ENCODE peak calls at places on chromosomes 7 and 10, in seven cellular contexts. U, K, R, O, E, Q and N are unnamed samples.

GRCh38 chr7:4242706-4243105 is 439.4 kb upstream of the FOXK1 start:
- DNase-seq in U (no peak), K (no peak), R (no peak), O (no peak), E (no peak), Q (peak), N (no peak)

GRCh38 chr10:36224431-36224985 is 582.4 kb upstream of the FZD8 start:
- DNase-seq in U (no peak), K (no peak), R (no peak), O (no peak), E (no peak), Q (no peak), N (no peak)

GRCh38 chr7:155300641-155301452 is 3.2 kb downstream of the INSIG1 start:
- DNase-seq in U (no peak), K (no peak), R (peak), O (no peak), E (no peak), Q (no peak), N (peak)

GRCh38 chr10:97570146-97570788 is 2.3 kb upstream of the ANKRD2 start:
- DNase-seq in U (no peak), K (no peak), R (no peak), O (no peak), E (no peak), Q (no peak), N (no peak)

GRCh38 chr7:351681-352480 is 61.9 kb downstream of the FOXL3 start:
- DNase-seq in U (no peak), K (no peak), R (no peak), O (no peak), E (no peak), Q (no peak), N (no peak)

GRCh38 chr10:15254808-15255655 is 86.5 kb upstream of the NMT2 start:
- DNase-seq in U (no peak), K (no peak), R (peak), O (peak), E (no peak), Q (no peak), N (no peak)

GRCh38 chr10:16182688-16183087 is 254.1 kb upstream of the PTER start:
- DNase-seq in U (no peak), K (no peak), R (no peak), O (no peak), E (no peak), Q (no peak), N (no peak)

GRCh38 chr10:5944389-5945202 is 32.7 kb downstream of the IL15RA start:
- DNase-seq in U (peak), K (peak), R (no peak), O (no peak), E (no peak), Q (peak), N (peak)

GRCh38 chr10:13231808-13232207 is 2.4 kb downstream of the UCMA start:
- DNase-seq in U (no peak), K (no peak), R (no peak), O (no peak), E (no peak), Q (no peak), N (no peak)

GRCh38 chr10:1316806-1317131 is 260.6 kb downstream of the WDR37 start:
- DNase-seq in U (no peak), K (no peak), R (no peak), O (no peak), E (no peak), Q (no peak), N (no peak)

GRCh38 chr7:117021960-117022359 is 68.7 kb downstream of the ST7 start:
- DNase-seq in U (no peak), K (no peak), R (no peak), O (no peak), E (no peak), Q (no peak), N (no peak)

GRCh38 chr10:86758231-86759072 is 2.0 kb downstream of the BMPR1A start:
- DNase-seq in U (no peak), K (no peak), R (peak), O (peak), E (no peak), Q (no peak), N (no peak)

GRCh38 chr10:49620286-49620810 is 6.5 kb downstream of the CHAT start:
- DNase-seq in U (no peak), K (no peak), R (no peak), O (no peak), E (no peak), Q (peak), N (no peak)

GRCh38 chr10:101297901-101298451 is 56.0 kb upstream of the BTRC start:
- DNase-seq in U (peak), K (peak), R (peak), O (peak), E (peak), Q (peak), N (no peak)

GRCh38 chr10:16367899-16368298 is 68.9 kb upstream of the PTER start:
- DNase-seq in U (no peak), K (no peak), R (no peak), O (no peak), E (no peak), Q (no peak), N (no peak)

GRCh38 chr10:90915141-90916075 is 5.5 kb downstream of the ANKRD1 start:
- DNase-seq in U (no peak), K (no peak), R (peak), O (peak), E (no peak), Q (no peak), N (no peak)

GRCh38 chr10:106500585-106501525 is 663.7 kb downstream of the SORCS1 start:
- DNase-seq in U (no peak), K (no peak), R (no peak), O (no peak), E (no peak), Q (no peak), N (no peak)

GRCh38 chr7:36521911-36522310 is 132.2 kb downstream of the ANLN start:
- DNase-seq in U (no peak), K (no peak), R (no peak), O (no peak), E (no peak), Q (no peak), N (no peak)

GRCh38 chr7:41879424-41879823 is 176.5 kb upstream of the INHBA start:
- DNase-seq in U (no peak), K (no peak), R (no peak), O (no peak), E (no peak), Q (no peak), N (no peak)

GRCh38 chr7:107076781-107077698 is 32.5 kb downstream of the PRKAR2B start:
- DNase-seq in U (no peak), K (no peak), R (peak), O (no peak), E (no peak), Q (no peak), N (no peak)

GRCh38 chr7:13508586-13508985 is 480.9 kb downstream of the ETV1 start:
- DNase-seq in U (no peak), K (no peak), R (no peak), O (no peak), E (no peak), Q (no peak), N (no peak)

GRCh38 chr7:95549818-95550529 is 46.3 kb downstream of the PDK4 start:
- DNase-seq in U (peak), K (peak), R (peak), O (no peak), E (no peak), Q (peak), N (peak)

GRCh38 chr10:79904671-79905321 is 44.1 kb downstream of the SFTPD start:
- DNase-seq in U (peak), K (peak), R (peak), O (peak), E (peak), Q (peak), N (no peak)

GRCh38 chr10:490891-491571 is 198.4 kb downstream of the DIP2C start:
- DNase-seq in U (peak), K (peak), R (no peak), O (peak), E (no peak), Q (peak), N (no peak)

GRCh38 chr7:157786375-157787274 is 449.8 kb downstream of the DNAJB6 start:
- DNase-seq in U (no peak), K (no peak), R (no peak), O (no peak), E (no peak), Q (no peak), N (no peak)

GRCh38 chr7:98922392-98923107 is 44.2 kb downstream of the TRRAP start:
- DNase-seq in U (no peak), K (peak), R (peak), O (no peak), E (no peak), Q (no peak), N (no peak)

DNA sequence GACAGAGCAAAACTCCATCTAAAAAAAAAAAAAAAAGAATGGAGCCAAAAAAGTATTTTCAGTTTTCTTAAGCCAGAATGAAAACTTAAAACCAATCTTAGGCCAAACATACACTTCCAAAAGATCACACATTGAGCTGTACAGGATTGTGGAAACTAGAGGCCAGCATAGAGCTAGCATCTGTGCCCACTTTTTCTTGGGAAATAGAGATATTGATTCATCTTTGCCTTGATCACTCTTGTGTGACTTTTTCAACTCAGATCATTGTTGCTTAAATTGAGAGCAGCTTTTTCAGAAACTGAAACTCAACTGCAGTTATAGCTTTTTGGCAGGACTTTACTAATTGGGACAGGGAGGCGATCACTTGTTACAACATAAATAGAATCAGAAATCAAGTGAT is 132.2 kb downstream of the PRKG1 start:
- DNase-seq in U (no peak), K (no peak), R (no peak), O (no peak), E (no peak), Q (no peak), N (no peak)
- TF ChIP-seq CTCF in U (no peak), K (no peak), R (no peak), O (peak), E (no peak), Q (no peak), N (no peak)

GRCh38 chr7:71708710-71709109 is 576.8 kb downstream of the GALNT17 start:
- DNase-seq in U (no peak), K (no peak), R (no peak), O (no peak), E (no peak), Q (no peak), N (no peak)
- TF ChIP-seq POLR2AphosphoS5 in U (no peak), K (no peak), R (no peak), O (no peak), E (no peak), Q (no peak), N (no peak)

GRCh38 chr7:82677064-82677463 is 233.5 kb upstream of the CACNA2D1 start:
- DNase-seq in U (no peak), K (no peak), R (no peak), O (peak), E (no peak), Q (no peak), N (no peak)
- H3K4me3 ChIP-seq in U (no peak), K (no peak), R (no peak), O (no peak), E (no peak), Q (no peak), N (no peak)

GRCh38 chr7:102413071-102413470 is 16.9 kb downstream of the PRKRIP1 start:
- DNase-seq in U (no peak), K (no peak), R (no peak), O (no peak), E (no peak), Q (no peak), N (no peak)

GRCh38 chr7:102413611-102414010 is 17.4 kb downstream of the PRKRIP1 start:
- DNase-seq in U (no peak), K (no peak), R (no peak), O (no peak), E (no peak), Q (no peak), N (no peak)

GRCh38 chr7:102410123-102410522 is 14.0 kb downstream of the PRKRIP1 start:
- DNase-seq in U (no peak), K (no peak), R (no peak), O (no peak), E (no peak), Q (no peak), N (no peak)

GRCh38 chr7:102410918-102411317 is 14.8 kb downstream of the PRKRIP1 start:
- DNase-seq in U (no peak), K (no peak), R (no peak), O (no peak), E (no peak), Q (no peak), N (no peak)

GRCh38 chr7:102412548-102412947 is 16.4 kb downstream of the PRKRIP1 start:
- DNase-seq in U (peak), K (peak), R (peak), O (peak), E (no peak), Q (no peak), N (no peak)
- TF ChIP-seq CTCF in U (peak), K (no peak), R (peak), O (peak), E (peak), Q (no peak), N (peak)

DNA sequence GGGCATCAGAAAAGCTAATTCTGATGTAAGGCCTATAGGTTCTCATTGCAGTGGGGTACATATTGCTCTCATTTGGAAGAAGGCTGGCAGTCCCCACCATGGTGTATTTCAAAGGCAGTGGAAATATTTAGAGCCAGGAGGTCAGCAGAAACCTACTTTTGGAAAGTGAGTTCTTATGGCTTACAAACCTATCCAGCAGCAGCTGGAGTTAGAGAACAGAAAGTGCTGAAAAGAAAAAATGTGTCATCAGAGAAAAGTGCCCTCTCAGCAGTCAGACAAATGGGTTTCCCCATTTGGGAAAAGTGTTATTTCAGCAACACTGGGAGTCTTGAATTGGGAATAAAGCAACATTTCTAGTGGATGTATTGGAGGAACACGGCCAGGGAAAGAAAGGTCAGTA is 105.7 kb upstream of the IGFBP3 start:
- DNase-seq in U (no peak), K (no peak), R (no peak), O (no peak), E (no peak), Q (no peak), N (no peak)
- TF ChIP-seq POLR2AphosphoS5 in U (no peak), K (no peak), R (no peak), O (no peak), E (no peak), Q (no peak), N (no peak)

GRCh38 chr7:27105161-27106122 is 3.0 kb upstream of the HOXA2 start:
- DNase-seq in U (no peak), K (no peak), R (no peak), O (no peak), E (no peak), Q (no peak), N (no peak)

GRCh38 chr7:27101906-27102577 is 441 bp downstream of the HOXA2 start:
- DNase-seq in U (no peak), K (no peak), R (no peak), O (peak), E (no peak), Q (peak), N (no peak)

GRCh38 chr7:27104244-27105149 is 2.0 kb upstream of the HOXA2 start:
- DNase-seq in U (no peak), K (no peak), R (no peak), O (no peak), E (no peak), Q (no peak), N (no peak)

GRCh38 chr7:27102578-27103442 is at the start of gene HOXA2:
- DNase-seq in U (peak), K (no peak), R (no peak), O (no peak), E (no peak), Q (peak), N (no peak)

DNA sequence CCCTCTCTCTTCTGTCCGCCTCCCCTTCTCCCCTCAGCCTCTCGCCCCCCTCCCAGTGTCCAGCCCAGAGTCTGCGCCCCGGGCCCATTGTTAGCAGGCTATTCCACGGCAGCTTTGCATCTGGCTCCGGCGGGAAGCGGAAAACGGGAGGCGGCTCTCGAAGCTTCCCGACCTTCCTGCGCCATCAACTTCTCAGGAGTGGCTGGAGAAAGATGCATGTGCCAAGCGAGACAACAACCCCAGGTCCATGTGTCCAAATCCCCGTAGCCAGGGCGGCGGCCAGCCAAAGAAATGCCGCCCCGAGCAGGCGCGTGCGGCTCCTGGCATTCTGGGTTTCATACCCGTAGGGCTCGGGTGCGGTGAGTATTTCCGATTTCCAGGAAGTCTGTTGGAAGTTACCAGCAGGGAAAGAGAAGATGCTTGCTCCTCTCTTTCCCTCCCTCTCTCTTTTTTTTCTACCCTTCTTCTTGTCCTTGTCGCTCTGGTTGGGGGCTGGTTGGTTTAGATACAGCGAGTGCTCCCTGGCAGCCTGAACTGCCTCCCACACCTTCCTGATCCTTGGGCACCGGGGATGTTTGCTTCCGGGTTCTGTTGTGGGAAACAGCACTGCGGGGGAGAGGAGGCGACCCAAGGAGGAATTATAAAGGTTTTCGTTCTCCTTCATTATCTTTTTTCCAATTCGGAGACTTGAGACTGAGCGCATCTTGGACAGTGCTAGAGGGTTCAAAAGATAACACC is 1.2 kb upstream of the HOXA2 start:
- DNase-seq in U (peak), K (no peak), R (no peak), O (no peak), E (no peak), Q (peak), N (no peak)
- H3K4me3 ChIP-seq in U (no peak), K (peak), R (no peak), O (no peak), E (no peak), Q (peak), N (peak)

GRCh38 chr10:116269612-116270011 is 3.4 kb downstream of the GFRA1 start:
- DNase-seq in U (no peak), K (no peak), R (no peak), O (peak), E (no peak), Q (no peak), N (no peak)

GRCh38 chr10:116274141-116274861 is 1.3 kb upstream of the GFRA1 start:
- DNase-seq in U (no peak), K (no peak), R (no peak), O (peak), E (no peak), Q (no peak), N (no peak)

GRCh38 chr10:116270691-116271592 is 2.1 kb downstream of the GFRA1 start:
- DNase-seq in U (no peak), K (no peak), R (no peak), O (peak), E (no peak), Q (peak), N (no peak)

GRCh38 chr10:116271593-116272496 is 1.2 kb downstream of the GFRA1 start:
- DNase-seq in U (no peak), K (no peak), R (no peak), O (peak), E (no peak), Q (peak), N (no peak)

GRCh38 chr10:116272497-116273221 is at the start of gene GFRA1:
- DNase-seq in U (no peak), K (no peak), R (no peak), O (peak), E (no peak), Q (peak), N (no peak)
- TF ChIP-seq CTCF in U (no peak), K (no peak), R (no peak), O (no peak), E (peak), Q (no peak), N (no peak)

DNA sequence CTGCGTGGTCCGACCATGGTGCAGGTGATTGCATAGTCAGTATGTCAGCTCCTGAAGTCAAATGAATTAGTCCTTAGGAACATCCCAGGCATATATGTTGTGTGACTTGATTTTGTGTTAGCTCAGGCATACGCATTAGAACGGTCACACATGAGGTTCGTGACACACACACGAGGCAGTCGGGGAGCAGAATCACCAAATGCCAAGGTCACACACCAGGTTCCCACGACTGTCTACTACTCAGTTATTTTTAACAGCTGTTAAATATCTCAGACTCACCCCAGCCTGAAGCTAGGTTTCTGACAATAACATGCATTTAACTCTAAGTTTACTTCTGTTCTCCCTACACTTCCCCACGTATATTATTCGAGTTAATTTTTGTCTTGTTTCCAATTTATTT is 54.8 kb downstream of the DYNC2I1 start:
- DNase-seq in U (no peak), K (no peak), R (no peak), O (no peak), E (no peak), Q (no peak), N (no peak)
- TF ChIP-seq POLR2AphosphoS5 in U (no peak), K (no peak), R (no peak), O (no peak), E (no peak), Q (no peak), N (no peak)